ENCODE peak calls at places on chromosomes 1 and 21, in five cellular contexts. P is PC-3, L is tibial artery, I is upper lobe of right lung, F is fibroblast of lung. B is an unnamed sample. For H3K4me1, the result is how much of the 10 kb centered on the place peaks cover.

GRCh38 chr21:46048926-46049889 is 48.7 kb upstream of the COL6A2 start:
- DNase-seq in F (peak), L (peak), P (peak), I (no peak), B (peak)

GRCh38 chr1:200525167-200526123 is 95.1 kb downstream of the KIF14 start:
- DNase-seq in L (no peak), F (peak), I (no peak), P (no peak), B (no peak)

GRCh38 chr1:209150114-209150513 is 433.4 kb upstream of the CAMK1G start:
- DNase-seq in I (no peak), F (peak), P (peak), L (no peak), B (no peak)

GRCh38 chr21:31892686-31893085 is 19.9 kb downstream of the HUNK start:
- DNase-seq in I (no peak), L (no peak), P (no peak), F (no peak), B (no peak)

GRCh38 chr1:3468236-3469103 is 14.0 kb downstream of the ARHGEF16 start:
- DNase-seq in P (no peak), I (peak), F (no peak), L (no peak), B (peak)

GRCh38 chr1:53112271-53112774 is 30.1 kb downstream of the SLC1A7 start:
- DNase-seq in P (peak), F (peak), L (no peak), I (no peak), B (no peak)

GRCh38 chr1:27342778-27343638 is 1.2 kb downstream of the SYTL1 start:
- DNase-seq in F (no peak), L (no peak), P (peak), I (peak), B (peak)

GRCh38 chr1:149931212-149931805 is 3.7 kb upstream of the SF3B4 start:
- DNase-seq in L (no peak), I (no peak), P (peak), F (no peak), B (no peak)

GRCh38 chr1:55065649-55066048 is 26.3 kb downstream of the PCSK9 start:
- DNase-seq in F (no peak), L (no peak), I (peak), P (no peak), B (no peak)

GRCh38 chr1:238608139-238608538 is 717.4 kb upstream of the ZP4 start:
- DNase-seq in P (no peak), L (no peak), F (no peak), I (no peak), B (no peak)

GRCh38 chr1:67736750-67737149 is 51.7 kb downstream of the GADD45A start:
- DNase-seq in I (no peak), P (no peak), L (no peak), F (no peak), B (no peak)

GRCh38 chr1:208910161-208910560 is 666.0 kb upstream of the PLXNA2 start:
- DNase-seq in I (no peak), F (no peak), P (no peak), L (no peak), B (no peak)

GRCh38 chr1:170807432-170807831 is 127.9 kb upstream of the MROH9 start:
- DNase-seq in F (peak), L (no peak), I (no peak), P (peak), B (no peak)

GRCh38 chr1:228212966-228213844 is 5.4 kb downstream of the OBSCN start:
- DNase-seq in F (peak), I (peak), L (peak), P (peak), B (peak)

GRCh38 chr1:225318706-225319575 is 108.9 kb downstream of the LBR start:
- DNase-seq in P (peak), L (no peak), I (no peak), F (peak), B (no peak)

GRCh38 chr1:175783126-175783722 is 39.8 kb upstream of the TNR start:
- DNase-seq in P (no peak), F (no peak), I (no peak), L (no peak), B (no peak)

GRCh38 chr1:173190101-173190895 is 16.8 kb downstream of the TNFSF4 start:
- DNase-seq in I (peak), P (peak), L (peak), F (peak), B (peak)

GRCh38 chr1:12336436-12336835 is 106.6 kb downstream of the VPS13D start:
- DNase-seq in I (no peak), L (no peak), F (peak), P (no peak), B (no peak)

GRCh38 chr1:218886472-218886871 is 287.2 kb upstream of the LYPLAL1 start:
- DNase-seq in F (peak), P (peak), I (no peak), L (no peak), B (peak)

GRCh38 chr1:89259283-89259971 is 13.2 kb downstream of the GBP5 start:
- DNase-seq in P (no peak), I (peak), L (no peak), F (no peak), B (no peak)

GRCh38 chr1:22689505-22689904 is 21.1 kb upstream of the EPHB2 start:
- DNase-seq in I (no peak), L (no peak), F (peak), P (peak), B (no peak)

GRCh38 chr1:7427901-7428300 is 343.2 kb upstream of the VAMP3 start:
- DNase-seq in L (no peak), F (no peak), I (no peak), P (no peak), B (no peak)

GRCh38 chr21:45018131-45019075 is 56.0 kb upstream of the ADARB1 start:
- DNase-seq in L (peak), F (no peak), I (peak), P (no peak), B (peak)

GRCh38 chr1:113928129-113928949 is 785 bp upstream of the HIPK1 start:
- DNase-seq in I (no peak), L (no peak), F (no peak), P (peak), B (no peak)

GRCh38 chr1:1567152-1567830 is 7.4 kb downstream of the SSU72 start:
- DNase-seq in I (no peak), P (no peak), L (no peak), F (no peak), B (no peak)

GRCh38 chr1:157162345-157162744 is 24.1 kb upstream of the ETV3 start:
- DNase-seq in F (no peak), L (no peak), P (no peak), I (no peak), B (no peak)
- H3K27ac ChIP-seq in F (no peak), L (no peak), P (no peak), I (no peak), B (no peak)

GRCh38 chr1:206586501-206587445 is 25.5 kb downstream of the EIF2D start:
- DNase-seq in L (no peak), I (no peak), F (no peak), P (peak), B (no peak)
- H3K4me1 ChIP-seq in L (under half), I (under half), F (under half), P (half or more), B (under half)

GRCh38 chr1:37947364-37947763 is 511 bp upstream of the INPP5B start:
- DNase-seq in L (peak), F (no peak), P (no peak), I (peak), B (no peak)
- H3K4me3 ChIP-seq in L (peak), F (no peak), P (no peak), I (peak), B (peak)

DNA sequence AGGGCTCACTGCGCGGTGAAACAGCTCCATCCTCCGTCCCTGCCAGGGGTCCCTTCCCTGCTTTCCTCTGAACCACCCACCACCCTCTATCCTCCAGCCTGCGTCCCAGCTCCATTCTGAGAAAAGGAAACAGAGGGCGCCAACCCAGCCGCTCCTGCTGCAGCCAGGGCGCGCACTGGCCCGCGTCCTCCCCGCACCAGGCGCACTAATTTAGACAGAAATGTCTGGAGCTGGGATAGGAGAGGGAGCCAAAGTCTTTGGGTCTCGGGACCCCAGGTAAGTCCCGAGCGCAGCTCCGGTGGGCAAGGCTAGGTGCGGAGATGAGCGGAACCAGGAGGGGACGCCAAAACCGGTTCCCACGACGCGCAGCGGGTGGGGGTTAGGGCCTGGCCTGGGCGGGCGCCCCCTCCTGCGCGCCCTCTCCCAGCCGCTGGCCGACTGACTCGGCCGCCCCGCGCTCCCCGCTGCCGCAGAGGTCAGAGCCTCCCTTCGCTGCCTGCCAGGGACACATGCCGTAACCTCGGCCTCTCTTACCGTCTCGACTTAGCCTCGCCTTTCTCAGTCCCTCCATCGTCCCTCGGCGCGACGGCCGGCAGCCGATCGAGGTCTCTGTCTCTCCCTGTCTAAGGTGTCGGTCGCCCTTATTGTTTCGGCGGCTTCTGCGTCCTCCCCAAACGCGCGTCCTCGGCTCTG is 2.0 kb downstream of the CAMK2N1 start:
- DNase-seq in I (peak), P (peak), L (no peak), F (peak), B (peak)
- H3K27ac ChIP-seq in I (peak), P (peak), L (no peak), F (peak), B (no peak)